ENCODE peak calls at places on chromosomes 4 and X, in nine cellular contexts. C is iris pigment epithelial cell; N is amygdala; Q is Right ventricle myocardium superior; O is stimulated activated CD8-positive, alpha-beta memory T cell treated with anti-CD3 and anti-CD28 coated beads, Interleukin-2, amount 100 ng/mL, for 48 hours; U is NCI-H774; F is T-helper 2 cell; R is mammary epithelial cell; B is right lobe of liver. H is an unnamed sample.

GRCh38 chrX:131424895-131425294 is 119.0 kb upstream of the OR13H1 start:
- DNase-seq in C (no peak), N (no peak), Q (no peak), O (no peak), U (no peak), F (no peak), R (no peak), B (no peak), H (no peak)

GRCh38 chr4:39976945-39977488 is 694 bp downstream of the PDS5A start:
- DNase-seq in C (peak), N (peak), Q (peak), O (peak), U (no peak), F (no peak), R (peak), B (peak), H (peak)

GRCh38 chr4:22462693-22463092 is 53.2 kb downstream of the ADGRA3 start:
- DNase-seq in C (no peak), N (no peak), Q (no peak), O (no peak), U (no peak), F (peak), R (no peak), B (no peak), H (no peak)

GRCh38 chr4:185912779-185913178 is 100.8 kb upstream of the SORBS2 start:
- DNase-seq in C (peak), N (no peak), Q (no peak), O (no peak), U (peak), F (no peak), R (peak), B (no peak), H (no peak)

GRCh38 chr4:166315721-166316467 is 442.9 kb downstream of the TLL1 start:
- DNase-seq in C (no peak), N (no peak), Q (no peak), O (no peak), U (no peak), F (no peak), R (no peak), B (no peak), H (no peak)

GRCh38 chrX:71366674-71367256 is 608 bp downstream of the TAF1 start:
- DNase-seq in C (peak), N (no peak), Q (peak), O (peak), U (no peak), F (peak), R (peak), B (no peak), H (no peak)

GRCh38 chr4:184384056-184384809 is 90.1 kb downstream of the IRF2 start:
- DNase-seq in C (peak), N (no peak), Q (peak), O (no peak), U (no peak), F (peak), R (peak), B (no peak), H (peak)

GRCh38 chr4:39102297-39102696 is 40.3 kb downstream of the KLHL5 start:
- DNase-seq in C (no peak), N (no peak), Q (no peak), O (no peak), U (no peak), F (no peak), R (no peak), B (no peak), H (no peak)